ENCODE peak calls at places on chromosomes 6 and 20, in five cellular contexts. X is naive B cell, W is renal cortical epithelial cell, L is cardiac fibroblast, R is left ventricle myocardium superior. B is an unnamed sample.

GRCh38 chr20:44651507-44652373 is at the start of gene ADA:
- DNase-seq in R (peak; percentile 87), W (no peak), L (peak; percentile 43), X (peak; percentile 39), B (peak; percentile 17)

GRCh38 chr20:16387661-16388060 is 185.6 kb downstream of the KIF16B start:
- DNase-seq in X (peak; percentile 17), W (no peak), L (no peak), R (no peak), B (no peak)

GRCh38 chr6:111759836-111760785 is 113.1 kb downstream of the FYN start:
- DNase-seq in L (peak; percentile 95), R (no peak), X (no peak), W (no peak), B (no peak)

GRCh38 chr6:109381007-109381746 is 1.1 kb downstream of the CD164 start:
- DNase-seq in W (peak; percentile 34), X (no peak), L (no peak), R (no peak), B (peak; percentile 54)

GRCh38 chr6:56226946-56227879 is 20.2 kb downstream of the COL21A1 start:
- DNase-seq in X (no peak), L (peak; percentile 84), R (no peak), W (no peak), B (no peak)

GRCh38 chr6:144660545-144660944 is 375.4 kb downstream of the UTRN start:
- DNase-seq in L (no peak), R (no peak), X (no peak), W (no peak), B (no peak)

GRCh38 chr20:44752099-44752931 is 6.7 kb downstream of the KCNK15 start:
- DNase-seq in R (no peak), L (no peak), X (no peak), W (no peak), B (no peak)

GRCh38 chr20:47444584-47444983 is 57.1 kb upstream of the NCOA3 start:
- DNase-seq in X (no peak), R (no peak), L (no peak), W (no peak), B (no peak)

GRCh38 chr6:170232186-170233002 is 58.5 kb downstream of the DLL1 start:
- DNase-seq in R (peak; percentile 15), L (no peak), X (no peak), W (no peak), B (no peak)

B was measured in NCI-H748 treated with DMSO at 0.1 percent for 48 hours.